ENCODE peak calls at places on chromosomes 12 and 14, in four cellular contexts. F is prostate gland; C is stimulated activated CD8-positive, alpha-beta memory T cell treated with anti-CD3 and anti-CD28 coated beads, Interleukin-7, amount 100 ng/mL, for 48 hours; B is endothelial cell. S is an unnamed sample.
A peak's percentile ranks its signal among the peaks of the same experiment; 100 is the strongest.

GRCh38 chr12:116138781-116139180 is 138.7 kb downstream of the MED13L start:
- DNase-seq in F (no peak), C (no peak), B (no peak), S (no peak)

GRCh38 chr12:120468846-120469449 is 600 bp downstream of the SRSF9 start:
- DNase-seq in F (peak; percentile 15), C (no peak), B (peak; percentile 57), S (no peak)

GRCh38 chr12:117318591-117318990 is 42.8 kb downstream of the NOS1 start:
- DNase-seq in F (no peak), C (no peak), B (no peak), S (no peak)

GRCh38 chr12:131803995-131804521 is 24.1 kb upstream of the MMP17 start:
- DNase-seq in F (no peak), C (no peak), B (no peak), S (peak; percentile 21)

GRCh38 chr12:119249441-119249840 is 70.7 kb downstream of the HSPB8 start:
- DNase-seq in F (no peak), C (no peak), B (no peak), S (no peak)

GRCh38 chr12:46609281-46609623 is 216.5 kb downstream of the SLC38A4 start:
- DNase-seq in F (no peak), C (no peak), B (no peak), S (no peak)

GRCh38 chr12:7934153-7934552 is 1.8 kb downstream of the SLC2A3 start:
- DNase-seq in F (no peak), C (no peak), B (no peak), S (no peak)

GRCh38 chr14:23550827-23551265 is 719 bp downstream of the ZFHX2 start:
- DNase-seq in F (no peak), C (no peak), B (peak; percentile 49), S (no peak)

GRCh38 chr14:86933460-86933859 is 1059.5 kb downstream of the GALC start:
- DNase-seq in F (no peak), C (no peak), B (no peak), S (no peak)

GRCh38 chr14:45743884-45744283 is 490.9 kb upstream of the MIS18BP1 start:
- DNase-seq in F (no peak), C (no peak), B (no peak), S (no peak)

GRCh38 chr14:68250950-68251765 is 431.6 kb downstream of the RAD51B start:
- DNase-seq in F (no peak), C (no peak), B (no peak), S (peak; percentile 60)

GRCh38 chr14:75310295-75311059 is 31.8 kb downstream of the FOS start:
- DNase-seq in F (peak; percentile 60), C (no peak), B (peak; percentile 70), S (no peak)

GRCh38 chr12:99386907-99387306 is 260.6 kb upstream of the GARIN6 start:
- DNase-seq in F (no peak), C (no peak), B (no peak), S (no peak)

GRCh38 chr12:92134638-92135274 is 10.9 kb downstream of the BTG1 start:
- DNase-seq in F (no peak), C (no peak), B (no peak), S (no peak)

GRCh38 chr12:12181516-12181915 is 85.3 kb downstream of the LRP6 start:
- DNase-seq in F (no peak), C (no peak), B (no peak), S (no peak)

GRCh38 chr14:99628832-99629618 is 15.9 kb upstream of the HHIPL1 start:
- DNase-seq in F (peak; percentile 74), C (peak; percentile 42), B (peak; percentile 82), S (peak; percentile 58)

GRCh38 chr12:112847708-112848337 is 56.3 kb downstream of the RPH3A start:
- DNase-seq in F (no peak), C (no peak), B (no peak), S (no peak)

GRCh38 chr12:121388421-121388981 is 11.4 kb upstream of the RNF34 start:
- DNase-seq in F (no peak), C (no peak), B (no peak), S (peak; percentile 16)

GRCh38 chr14:76687611-76688372 is 73.5 kb upstream of the VASH1 start:
- DNase-seq in F (no peak), C (no peak), B (no peak), S (no peak)

GRCh38 chr12:2550470-2551090 is 244.2 kb upstream of the FKBP4 start:
- DNase-seq in F (no peak), C (no peak), B (no peak), S (no peak)

GRCh38 chr14:23640524-23641141 is 4.5 kb downstream of the DHRS2 start:
- DNase-seq in F (peak; percentile 42), C (no peak), B (no peak), S (no peak)

GRCh38 chr12:16325426-16325825 is 22.0 kb upstream of the MGST1 start:
- DNase-seq in F (no peak), C (no peak), B (no peak), S (no peak)

GRCh38 chr14:104546021-104546491 is 33.5 kb upstream of the C14orf180 start:
- DNase-seq in F (no peak), C (no peak), B (no peak), S (peak; percentile 8)

GRCh38 chr12:43352001-43352400 is 200.0 kb downstream of the ADAMTS20 start:
- DNase-seq in F (no peak), C (no peak), B (no peak), S (no peak)

GRCh38 chr12:44846826-44847225 is 29.3 kb downstream of the NELL2 start:
- DNase-seq in F (no peak), C (no peak), B (no peak), S (no peak)

GRCh38 chr12:118189761-118190181 is 53.8 kb downstream of the PEBP1 start:
- DNase-seq in F (peak; percentile 16), C (no peak), B (peak; percentile 11), S (no peak)